ENCODE peak calls at places on chromosomes 2 and 18, in ten cellular contexts. One of them, this sample, is unnamed. For H3K9me3 and H3K36me3, the result is how much of the 10 kb centered on the place peaks cover.

GRCh38 chr18:10037181-10037580 is 123.4 kb downstream of the VAPA start:
- DNase-seq in cardiac muscle cell: no peak
- DNase-seq in hepatocyte: no peak
- DNase-seq in IMR-90: no peak
- DNase-seq in stomach: peak
- DNase-seq in OCI-LY7: no peak
- DNase-seq in prostate gland: no peak
- DNase-seq in body of pancreas: no peak
- DNase-seq in heart right ventricle: no peak
- DNase-seq in sigmoid colon: no peak
- DNase-seq in this sample: no peak

GRCh38 chr2:12721571-12722444 is 5.1 kb downstream of the TRIB2 start:
- DNase-seq in cardiac muscle cell: no peak
- DNase-seq in hepatocyte: no peak
- DNase-seq in IMR-90: peak
- DNase-seq in stomach: no peak
- DNase-seq in OCI-LY7: no peak
- DNase-seq in prostate gland: no peak
- DNase-seq in body of pancreas: no peak
- DNase-seq in heart right ventricle: no peak
- DNase-seq in sigmoid colon: no peak
- DNase-seq in this sample: no peak

GRCh38 chr2:41791523-41791922 is 256.3 kb upstream of the PKDCC start:
- DNase-seq in cardiac muscle cell: peak
- DNase-seq in hepatocyte: peak
- DNase-seq in IMR-90: peak
- DNase-seq in stomach: no peak
- DNase-seq in OCI-LY7: peak
- DNase-seq in prostate gland: no peak
- DNase-seq in body of pancreas: peak
- DNase-seq in heart right ventricle: peak
- DNase-seq in sigmoid colon: no peak
- DNase-seq in this sample: no peak

GRCh38 chr18:9905401-9905922 is 8.4 kb upstream of the VAPA start:
- DNase-seq in cardiac muscle cell: no peak
- DNase-seq in hepatocyte: peak
- DNase-seq in IMR-90: no peak
- DNase-seq in stomach: no peak
- DNase-seq in OCI-LY7: no peak
- DNase-seq in prostate gland: no peak
- DNase-seq in body of pancreas: no peak
- DNase-seq in heart right ventricle: no peak
- DNase-seq in sigmoid colon: no peak
- DNase-seq in this sample: no peak

GRCh38 chr18:73948497-73948896 is 199.1 kb downstream of the FBXO15 start:
- DNase-seq in cardiac muscle cell: peak
- DNase-seq in hepatocyte: no peak
- DNase-seq in IMR-90: peak
- DNase-seq in stomach: no peak
- DNase-seq in OCI-LY7: no peak
- DNase-seq in prostate gland: no peak
- DNase-seq in body of pancreas: no peak
- DNase-seq in heart right ventricle: no peak
- DNase-seq in sigmoid colon: no peak
- DNase-seq in this sample: no peak

GRCh38 chr2:54494087-54494486 is 38.0 kb downstream of the SPTBN1 start:
- DNase-seq in cardiac muscle cell: no peak
- DNase-seq in hepatocyte: no peak
- DNase-seq in IMR-90: peak
- DNase-seq in stomach: no peak
- DNase-seq in OCI-LY7: no peak
- DNase-seq in prostate gland: no peak
- DNase-seq in body of pancreas: no peak
- DNase-seq in heart right ventricle: no peak
- DNase-seq in sigmoid colon: no peak
- DNase-seq in this sample: no peak

GRCh38 chr2:124953921-124954320 is 928.8 kb downstream of the CNTNAP5 start:
- DNase-seq in cardiac muscle cell: no peak
- DNase-seq in hepatocyte: no peak
- DNase-seq in IMR-90: no peak
- DNase-seq in stomach: no peak
- DNase-seq in OCI-LY7: no peak
- DNase-seq in prostate gland: no peak
- DNase-seq in body of pancreas: no peak
- DNase-seq in heart right ventricle: no peak
- DNase-seq in sigmoid colon: no peak
- DNase-seq in this sample: no peak

GRCh38 chr18:58789856-58790255 is 74.8 kb upstream of the ZNF532 start:
- DNase-seq in cardiac muscle cell: no peak
- DNase-seq in hepatocyte: no peak
- DNase-seq in IMR-90: no peak
- DNase-seq in stomach: no peak
- DNase-seq in OCI-LY7: no peak
- DNase-seq in prostate gland: no peak
- DNase-seq in body of pancreas: no peak
- DNase-seq in heart right ventricle: peak
- DNase-seq in sigmoid colon: no peak
- DNase-seq in this sample: no peak

GRCh38 chr2:135010200-135010942 is 36.9 kb downstream of the MAP3K19 start:
- DNase-seq in cardiac muscle cell: no peak
- DNase-seq in hepatocyte: no peak
- DNase-seq in IMR-90: no peak
- DNase-seq in stomach: no peak
- DNase-seq in OCI-LY7: no peak
- DNase-seq in prostate gland: no peak
- DNase-seq in body of pancreas: no peak
- DNase-seq in heart right ventricle: no peak
- DNase-seq in sigmoid colon: no peak
- DNase-seq in this sample: no peak

GRCh38 chr2:239569401-239570090 is 168.7 kb upstream of the HDAC4 start:
- DNase-seq in cardiac muscle cell: no peak
- DNase-seq in hepatocyte: no peak
- DNase-seq in IMR-90: no peak
- DNase-seq in stomach: no peak
- DNase-seq in OCI-LY7: no peak
- DNase-seq in prostate gland: no peak
- DNase-seq in body of pancreas: no peak
- DNase-seq in heart right ventricle: no peak
- DNase-seq in sigmoid colon: no peak
- DNase-seq in this sample: no peak

DNA sequence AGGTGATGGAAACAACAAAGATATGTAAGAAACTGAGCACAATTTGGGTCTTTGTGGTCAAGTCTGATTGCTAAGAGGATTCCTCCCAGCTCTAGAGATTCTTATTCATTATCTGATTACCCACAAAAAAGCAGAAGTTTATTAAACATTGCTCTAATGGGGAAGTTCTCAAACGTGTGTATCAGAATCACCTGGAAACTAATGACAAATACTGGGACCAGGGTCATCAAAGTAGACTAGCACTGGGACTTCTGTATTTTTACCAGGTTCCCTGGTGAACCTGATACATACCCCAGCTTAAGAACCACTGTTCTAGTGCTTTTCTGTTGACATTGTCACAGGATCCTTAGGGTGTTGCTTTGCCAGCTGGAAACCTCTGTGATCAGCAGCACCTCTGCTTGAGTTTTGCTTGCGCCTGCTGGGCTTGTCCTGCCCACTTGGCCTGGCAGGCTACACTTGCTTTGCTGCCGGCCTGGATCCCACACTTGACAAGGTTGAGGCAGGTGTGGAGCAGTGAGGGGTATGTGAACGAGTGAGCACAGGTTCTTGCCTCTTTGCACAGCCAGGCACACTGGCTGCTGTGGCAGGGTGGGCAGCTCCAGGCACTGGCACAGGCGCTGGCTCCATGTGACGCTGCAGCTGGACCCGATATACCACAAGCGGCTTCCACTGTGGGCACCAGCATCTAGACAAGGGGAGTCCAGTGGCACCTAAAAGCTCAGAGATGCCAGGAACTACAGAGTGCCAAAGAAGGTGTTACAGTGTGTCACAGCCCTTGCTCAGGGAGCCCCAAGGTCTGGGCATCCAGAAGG is 6.2 kb upstream of the GORASP2 start:
- DNase-seq in cardiac muscle cell: no peak
- DNase-seq in hepatocyte: no peak
- DNase-seq in IMR-90: no peak
- DNase-seq in stomach: no peak
- DNase-seq in OCI-LY7: no peak
- DNase-seq in prostate gland: peak
- DNase-seq in body of pancreas: no peak
- DNase-seq in heart right ventricle: no peak
- DNase-seq in sigmoid colon: no peak
- DNase-seq in this sample: no peak
- H3K9me3 ChIP-seq in cardiac muscle cell: under half
- H3K9me3 ChIP-seq in hepatocyte: under half
- H3K9me3 ChIP-seq in IMR-90: under half
- H3K9me3 ChIP-seq in stomach: under half
- H3K9me3 ChIP-seq in OCI-LY7: under half
- H3K9me3 ChIP-seq in prostate gland: under half
- H3K9me3 ChIP-seq in body of pancreas: under half
- H3K9me3 ChIP-seq in heart right ventricle: under half
- H3K9me3 ChIP-seq in sigmoid colon: under half
- H3K9me3 ChIP-seq in this sample: under half

GRCh38 chr2:190994148-190994547 is 19.8 kb downstream of the STAT1 start:
- DNase-seq in cardiac muscle cell: no peak
- DNase-seq in hepatocyte: no peak
- DNase-seq in IMR-90: no peak
- DNase-seq in stomach: no peak
- DNase-seq in OCI-LY7: no peak
- DNase-seq in prostate gland: no peak
- DNase-seq in body of pancreas: no peak
- DNase-seq in heart right ventricle: no peak
- DNase-seq in sigmoid colon: no peak
- DNase-seq in this sample: no peak
- H3K36me3 ChIP-seq in cardiac muscle cell: under half
- H3K36me3 ChIP-seq in hepatocyte: under half
- H3K36me3 ChIP-seq in IMR-90: half or more
- H3K36me3 ChIP-seq in stomach: half or more
- H3K36me3 ChIP-seq in OCI-LY7: half or more
- H3K36me3 ChIP-seq in prostate gland: under half
- H3K36me3 ChIP-seq in body of pancreas: under half
- H3K36me3 ChIP-seq in heart right ventricle: half or more
- H3K36me3 ChIP-seq in sigmoid colon: under half
- H3K36me3 ChIP-seq in this sample: under half

GRCh38 chr18:36537289-36537688 is 239.8 kb downstream of the FHOD3 start:
- DNase-seq in cardiac muscle cell: no peak
- DNase-seq in hepatocyte: no peak
- DNase-seq in IMR-90: no peak
- DNase-seq in stomach: no peak
- DNase-seq in OCI-LY7: no peak
- DNase-seq in prostate gland: no peak
- DNase-seq in body of pancreas: no peak
- DNase-seq in heart right ventricle: no peak
- DNase-seq in sigmoid colon: no peak
- DNase-seq in this sample: no peak
- H3K27ac ChIP-seq in cardiac muscle cell: peak
- H3K27ac ChIP-seq in hepatocyte: no peak
- H3K27ac ChIP-seq in IMR-90: no peak
- H3K27ac ChIP-seq in stomach: no peak
- H3K27ac ChIP-seq in OCI-LY7: no peak
- H3K27ac ChIP-seq in prostate gland: no peak
- H3K27ac ChIP-seq in body of pancreas: no peak
- H3K27ac ChIP-seq in heart right ventricle: no peak
- H3K27ac ChIP-seq in sigmoid colon: no peak
- H3K27ac ChIP-seq in this sample: no peak

DNA sequence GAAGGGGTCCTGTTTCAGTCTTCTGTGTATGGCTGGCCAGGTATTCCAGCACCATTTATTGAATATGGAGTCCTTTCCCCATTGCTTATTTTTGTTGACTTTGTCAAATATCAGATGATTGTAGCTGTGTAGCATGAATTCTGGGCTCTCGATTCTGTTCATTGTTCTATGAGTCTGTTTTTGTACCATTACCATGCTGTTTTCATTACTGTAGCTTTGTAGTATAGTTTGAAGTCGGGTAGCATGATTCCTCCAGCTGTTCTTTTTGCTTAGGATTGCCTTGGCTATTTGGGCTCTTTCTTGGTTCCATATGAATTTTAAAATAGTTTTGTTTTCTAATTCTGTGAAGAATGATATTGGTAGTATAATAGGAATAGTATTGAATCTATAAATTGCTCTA is 6.0 kb downstream of the SH3YL1 start:
- DNase-seq in cardiac muscle cell: no peak
- DNase-seq in hepatocyte: no peak
- DNase-seq in IMR-90: no peak
- DNase-seq in stomach: no peak
- DNase-seq in OCI-LY7: no peak
- DNase-seq in prostate gland: no peak
- DNase-seq in body of pancreas: no peak
- DNase-seq in heart right ventricle: no peak
- DNase-seq in sigmoid colon: no peak
- DNase-seq in this sample: no peak
- H3K9me3 ChIP-seq in cardiac muscle cell: under half
- H3K9me3 ChIP-seq in hepatocyte: under half
- H3K9me3 ChIP-seq in IMR-90: under half
- H3K9me3 ChIP-seq in stomach: under half
- H3K9me3 ChIP-seq in OCI-LY7: under half
- H3K9me3 ChIP-seq in prostate gland: under half
- H3K9me3 ChIP-seq in body of pancreas: under half
- H3K9me3 ChIP-seq in heart right ventricle: under half
- H3K9me3 ChIP-seq in sigmoid colon: under half
- H3K9me3 ChIP-seq in this sample: under half

This sample was measured in lung.